ENCODE peak calls at places on chromosomes 16 and 17, in ten cellular contexts. T is PC-9; H is CD8-positive, alpha-beta memory T cell; Z is right lobe of liver; W is Panc1; I is colonic mucosa; V is K562; S is CD4-positive, alpha-beta T cell; A is IMR-90; Y is heart right ventricle. D is an unnamed sample. For H3K9me3, the result is how much of the 10 kb centered on the place peaks cover.

GRCh38 chr17:42118545-42118944 is 2.6 kb downstream of the KAT2A start:
- DNase-seq in H (no peak), V (peak), T (peak), Y (no peak), I (no peak), W (no peak), S (no peak), A (peak), Z (no peak), D (peak)

GRCh38 chr17:29291163-29291752 is 2.7 kb downstream of the NUFIP2 start:
- DNase-seq in I (peak), Y (no peak), A (peak), H (no peak), V (no peak), W (peak), Z (no peak), T (peak), S (no peak), D (no peak)

GRCh38 chr16:68910051-68910450 is 66.7 kb downstream of the TANGO6 start:
- DNase-seq in I (no peak), S (no peak), H (no peak), W (no peak), Z (no peak), V (no peak), T (no peak), Y (no peak), A (no peak), D (no peak)

GRCh38 chr17:6070280-6070894 is at the start of gene WSCD1:
- DNase-seq in V (no peak), W (no peak), Y (peak), A (no peak), H (no peak), S (no peak), I (peak), T (no peak), Z (no peak), D (no peak)

GRCh38 chr16:9372934-9373890 is 281.8 kb downstream of the HAPSTR1 start:
- DNase-seq in T (no peak), H (no peak), Z (no peak), S (no peak), W (no peak), I (no peak), V (no peak), Y (no peak), A (no peak), D (no peak)

GRCh38 chr16:17578921-17579876 is 108.4 kb upstream of the XYLT1 start:
- DNase-seq in H (peak), V (peak), T (peak), Y (no peak), S (peak), W (peak), Z (peak), I (peak), A (peak), D (peak)

GRCh38 chr16:4537376-4538066 is 1.1 kb downstream of the CDIP1 start:
- DNase-seq in H (no peak), V (no peak), I (peak), A (no peak), W (no peak), S (no peak), T (no peak), Y (peak), Z (peak), D (no peak)

GRCh38 chr17:68585643-68586042 is 15.5 kb downstream of the FAM20A start:
- DNase-seq in Z (no peak), W (no peak), V (no peak), T (no peak), H (no peak), A (no peak), Y (no peak), S (no peak), I (no peak), D (no peak)

GRCh38 chr17:42819939-42820535 is 4.0 kb downstream of the BECN1 start:
- DNase-seq in V (peak), I (peak), Y (peak), A (peak), Z (no peak), S (peak), H (peak), T (peak), W (no peak), D (peak)

DNA sequence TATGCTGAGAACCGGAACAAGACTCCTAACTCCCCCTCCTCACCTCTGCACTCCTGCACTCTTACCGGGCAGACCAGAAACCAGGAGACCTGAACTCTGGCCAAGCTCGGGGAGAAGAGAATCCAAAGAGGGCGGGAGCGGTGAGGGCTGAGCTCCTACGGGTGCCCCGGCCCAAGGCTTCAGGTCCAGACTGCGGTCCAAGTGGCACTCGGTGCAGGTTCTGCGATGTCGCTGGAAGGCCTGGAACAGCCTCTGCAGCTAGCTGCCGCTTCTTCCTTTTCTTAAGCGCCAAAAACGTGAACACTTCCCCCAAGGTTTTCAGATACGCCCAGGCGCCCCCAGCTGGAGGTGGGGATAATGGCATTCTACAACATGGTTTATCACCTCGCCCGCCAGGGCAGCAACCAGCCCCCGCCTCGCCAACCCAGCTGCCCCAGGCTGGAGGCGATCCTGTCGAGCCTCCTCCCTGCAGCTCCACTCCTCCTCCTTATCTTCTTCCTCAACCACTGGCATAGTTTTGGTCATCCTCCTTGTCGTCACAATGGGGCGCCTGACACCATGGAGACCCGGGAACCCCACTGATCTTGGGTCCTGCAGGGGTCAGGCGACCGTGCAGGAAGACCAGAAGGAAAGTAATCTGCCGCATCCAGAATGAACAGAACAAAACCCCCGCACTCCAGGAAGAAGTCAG is 1735.9 kb downstream of the TP53TG3F start:
- DNase-seq in S (no peak), Z (no peak), W (no peak), T (no peak), A (no peak), H (no peak), Y (no peak), I (no peak), V (no peak), D (no peak)
- H3K9me3 ChIP-seq in S (under half), Z (under half), W (under half), T (under half), A (under half), H (under half), Y (under half), I (under half), V (under half), D (under half)

DNA sequence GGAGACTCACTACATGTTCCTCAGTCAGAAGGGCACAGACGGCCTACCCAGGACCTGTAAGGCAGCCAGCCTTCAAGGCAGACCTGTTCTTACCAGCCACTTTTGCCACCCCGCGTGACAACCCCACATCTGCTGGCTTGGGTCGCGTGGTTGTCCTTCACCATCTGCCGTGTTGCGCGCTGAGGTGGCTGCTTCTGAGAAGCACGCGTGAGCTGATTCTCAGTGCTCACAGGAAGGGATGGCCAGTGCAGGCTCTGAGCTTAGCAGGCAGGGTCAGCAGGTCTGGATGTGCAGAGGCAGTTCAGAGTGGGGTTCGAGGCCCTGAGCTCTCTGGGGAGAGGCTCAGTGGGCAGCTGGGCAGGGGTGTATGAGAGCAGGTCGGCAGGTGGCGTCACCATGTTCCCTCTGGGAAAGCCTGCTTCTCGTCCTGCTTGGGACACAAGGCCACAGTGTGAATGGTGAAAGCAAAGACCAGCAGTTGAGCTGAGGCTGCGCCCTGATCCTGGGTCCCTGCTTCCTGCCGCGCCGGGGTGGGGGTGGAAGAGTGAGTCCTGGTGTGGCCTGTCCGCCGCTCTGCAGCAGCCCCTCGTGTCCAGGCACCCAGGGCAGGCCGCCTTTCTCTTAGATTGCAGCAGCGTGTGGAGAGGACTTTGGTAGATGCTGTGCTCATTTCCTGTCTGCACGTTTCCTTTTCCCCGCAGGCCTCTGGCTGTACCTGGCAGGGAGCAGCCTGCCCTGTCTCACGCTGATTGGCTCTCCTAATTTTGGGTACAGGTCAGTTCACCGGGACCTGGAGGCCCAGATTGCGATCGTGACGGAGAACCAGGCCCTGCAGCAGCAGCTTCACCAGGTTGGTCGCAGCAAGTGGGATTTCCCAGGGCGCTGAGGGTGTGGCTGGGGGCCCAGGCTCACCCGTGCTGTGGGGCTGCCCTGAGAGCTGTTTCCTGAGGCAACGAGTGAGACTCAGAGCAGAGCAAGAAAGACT is 36.0 kb downstream of the PGS1 start:
- DNase-seq in H (peak), Z (no peak), V (no peak), Y (no peak), S (peak), A (no peak), W (no peak), T (no peak), I (no peak), D (peak)
- H3K27ac ChIP-seq in H (peak), Z (peak), V (no peak), Y (peak), S (peak), A (no peak), W (no peak), T (no peak), I (peak), D (peak)

DNA sequence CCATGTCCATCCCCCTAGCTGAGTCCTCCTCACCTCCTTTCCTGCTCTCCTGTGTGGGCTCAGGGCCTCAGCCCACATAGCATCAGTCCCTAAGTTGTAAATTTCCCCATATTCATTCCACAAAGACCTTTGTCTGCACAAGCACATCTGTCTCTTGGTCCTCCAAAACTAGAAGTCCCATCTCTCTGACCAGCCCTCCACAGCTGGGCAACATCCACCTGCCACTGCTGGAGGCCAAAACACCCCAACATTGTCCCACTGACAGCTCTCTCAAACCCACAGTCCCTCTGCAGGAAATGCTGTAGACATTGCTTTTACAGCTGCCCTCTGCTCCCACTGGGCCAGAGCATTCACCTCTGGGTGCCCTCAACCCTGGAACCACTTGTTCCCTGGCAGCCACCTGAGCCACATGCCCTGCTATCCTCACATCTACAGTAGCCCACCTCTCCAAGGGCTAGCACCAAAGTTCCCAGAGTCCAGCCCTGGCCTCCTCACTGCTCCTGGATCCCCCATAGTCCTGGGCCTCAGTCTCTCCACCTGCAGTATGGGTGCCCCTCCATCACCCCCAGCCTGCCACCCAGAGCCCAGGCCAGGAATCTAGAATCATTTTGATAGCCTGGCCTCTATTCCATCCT is 1722.7 kb downstream of the TP53TG3F start:
- DNase-seq in H (no peak), I (no peak), Y (no peak), Z (peak), S (no peak), V (no peak), W (no peak), A (no peak), T (no peak), D (no peak)
- H3K9me3 ChIP-seq in H (under half), I (under half), Y (under half), Z (under half), S (under half), V (under half), W (under half), A (under half), T (under half), D (under half)

GRCh38 chr16:84045001-84045817 is 2.6 kb upstream of the SLC38A8 start:
- DNase-seq in Z (no peak), I (no peak), V (no peak), W (no peak), S (no peak), T (no peak), H (no peak), A (no peak), Y (no peak), D (no peak)
- H3K27ac ChIP-seq in Z (no peak), I (no peak), V (no peak), W (no peak), S (no peak), T (no peak), H (no peak), A (no peak), Y (no peak), D (no peak)

GRCh38 chr17:32688221-32688620 is 188.7 kb downstream of the MYO1D start:
- DNase-seq in A (no peak), S (no peak), H (no peak), W (no peak), V (no peak), I (no peak), Z (no peak), Y (no peak), T (no peak), D (no peak)
- H3K9me3 ChIP-seq in A (under half), S (under half), H (under half), W (under half), V (under half), I (under half), Z (under half), Y (under half), T (under half), D (under half)

DNA sequence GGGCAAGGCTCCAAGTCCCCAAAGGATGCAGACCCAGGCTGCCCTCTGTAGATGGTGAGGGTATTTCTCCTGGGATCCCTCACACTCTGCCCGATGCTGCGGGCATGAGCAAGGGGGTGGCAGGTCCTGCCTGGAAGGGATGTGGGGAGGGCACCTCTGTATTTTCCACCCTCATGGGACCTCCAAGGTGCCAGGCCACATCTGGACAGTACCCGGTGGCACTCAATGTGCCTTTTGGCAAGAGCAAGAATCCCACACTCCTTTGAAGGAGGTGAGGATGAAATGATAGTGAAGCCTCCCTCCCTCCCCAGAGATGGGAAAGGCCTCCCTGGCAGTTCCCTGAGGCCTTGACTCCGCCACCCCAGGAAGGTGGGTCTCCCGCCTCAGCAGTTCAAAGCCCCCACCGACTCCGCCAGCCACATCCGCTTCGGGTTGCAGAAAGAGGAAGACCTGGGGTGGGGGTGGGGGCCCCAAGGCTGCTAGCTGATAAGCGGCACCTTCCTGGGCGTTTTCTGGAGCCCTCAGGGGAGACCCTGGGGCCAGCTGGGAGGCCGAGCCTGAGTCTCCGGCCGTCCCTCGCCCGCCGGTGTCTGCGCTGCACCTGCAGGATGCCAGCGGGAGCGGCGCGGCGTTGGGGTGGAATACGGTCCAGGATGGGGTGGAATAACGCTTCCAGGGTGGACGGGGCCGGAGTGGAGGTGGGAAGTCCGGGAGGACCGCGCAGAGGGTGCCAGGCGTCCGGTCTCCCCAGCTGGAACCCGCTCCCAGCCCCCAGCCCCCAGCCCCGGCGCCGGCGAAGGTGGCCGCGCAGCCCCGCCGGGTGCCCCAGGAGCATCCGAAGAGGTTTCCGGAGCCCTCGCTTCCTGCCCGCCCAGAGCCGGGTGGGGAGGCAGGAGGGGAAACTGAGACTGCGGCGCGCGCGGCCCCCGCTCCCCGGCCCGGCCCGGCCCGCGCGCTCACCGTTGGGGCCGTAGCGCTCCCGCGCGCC is 729 bp downstream of the ATP2A3 start:
- DNase-seq in T (no peak), I (peak), S (peak), V (peak), Z (no peak), A (no peak), W (no peak), H (peak), Y (no peak), D (peak)
- H3K27ac ChIP-seq in T (no peak), I (peak), S (peak), V (peak), Z (no peak), A (no peak), W (no peak), H (peak), Y (peak), D (peak)